ENCODE peak calls at places on chromosomes 12 and 14, in five cellular contexts. L is HTR-8/SVneo, R is Panc1, U is activated T-cell treated with anti-CD3 and anti-CD28 coated beads for 24 hours, N is NCI-H345. K is an unnamed sample.

GRCh38 chr12:98440165-98440581 is 75.2 kb upstream of the TMPO start:
- DNase-seq in L (peak), N (no peak), R (no peak), U (no peak), K (no peak)

GRCh38 chr14:100328495-100329163 is 5.5 kb downstream of the SLC25A47 start:
- DNase-seq in U (no peak), N (no peak), R (no peak), L (no peak), K (no peak)

GRCh38 chr12:9813821-9814798 is 13.2 kb upstream of the KLRF1 start:
- DNase-seq in R (no peak), N (peak), U (peak), L (peak), K (peak)

GRCh38 chr12:94875525-94875924 is 128.0 kb downstream of the NDUFA12 start:
- DNase-seq in R (peak), L (no peak), U (no peak), N (peak), K (peak)

GRCh38 chr14:98704441-98704840 is 567.6 kb downstream of the BCL11B start:
- DNase-seq in R (no peak), L (no peak), U (peak), N (no peak), K (no peak)

GRCh38 chr12:93292731-93293566 is 84.8 kb upstream of the NUDT4 start:
- DNase-seq in R (no peak), N (no peak), U (no peak), L (no peak), K (no peak)

GRCh38 chr14:105444859-105445258 is 25.2 kb downstream of the MTA1 start:
- DNase-seq in U (no peak), R (no peak), L (no peak), N (no peak), K (no peak)

GRCh38 chr12:4116251-4117111 is 157.1 kb upstream of the CCND2 start:
- DNase-seq in L (peak), N (no peak), R (no peak), U (no peak), K (no peak)

GRCh38 chr14:73743431-73743931 is 29.3 kb upstream of the PNMA1 start:
- DNase-seq in N (no peak), R (no peak), U (peak), L (no peak), K (no peak)

GRCh38 chr14:76778546-76779215 is 17.4 kb downstream of the VASH1 start:
- DNase-seq in L (no peak), N (no peak), R (no peak), U (no peak), K (no peak)

GRCh38 chr12:121230538-121230907 is 20.6 kb downstream of the P2RX4 start:
- DNase-seq in L (no peak), N (no peak), R (no peak), U (no peak), K (no peak)

GRCh38 chr12:100793182-100793581 is 1.4 kb upstream of the ANO4 start:
- DNase-seq in N (no peak), L (no peak), U (no peak), R (no peak), K (peak)

GRCh38 chr14:71467419-71467818 is 464.8 kb upstream of the RGS6 start:
- DNase-seq in R (no peak), N (no peak), L (no peak), U (no peak), K (no peak)

GRCh38 chr12:22850185-22850584 is 225.2 kb downstream of the ETNK1 start:
- DNase-seq in U (no peak), L (no peak), R (no peak), N (no peak), K (no peak)

GRCh38 chr12:96211989-96212388 is 17.8 kb downstream of the ELK3 start:
- DNase-seq in L (no peak), R (no peak), N (no peak), U (no peak), K (no peak)

GRCh38 chr12:49784756-49785409 is 43.3 kb downstream of the NCKAP5L start:
- DNase-seq in R (no peak), U (no peak), N (no peak), L (no peak), K (no peak)

K was measured in HCT116.